ENCODE peak calls at places on chromosomes 5 and 9, in six cellular contexts. B is BJ, V is bronchial epithelial cell, J is astrocyte of the cerebellum, X is Caco-2, R is pancreas. M is an unnamed sample.
A peak's percentile ranks its signal among the peaks of the same experiment; 100 is the strongest.

GRCh38 chr5:57174128-57174849 is 430 bp downstream of the GPBP1 start:
- DNase-seq in J (no peak), B (no peak), V (no peak), R (no peak), X (peak; percentile 54), M (no peak)

GRCh38 chr9:114958021-114958846 is 27.8 kb upstream of the TNFSF8 start:
- DNase-seq in J (no peak), R (no peak), B (no peak), V (no peak), X (no peak), M (no peak)

GRCh38 chr5:178086266-178086665 is 27.1 kb upstream of the N4BP3 start:
- DNase-seq in J (no peak), B (no peak), V (peak; percentile 56), R (no peak), X (no peak), M (no peak)

GRCh38 chr5:173320259-173320658 is 8.0 kb downstream of the STC2 start:
- DNase-seq in X (no peak), B (no peak), R (no peak), J (no peak), V (no peak), M (no peak)

GRCh38 chr5:94807985-94808384 is 189.5 kb downstream of the SLF1 start:
- DNase-seq in B (no peak), J (no peak), X (no peak), R (no peak), V (no peak), M (no peak)

GRCh38 chr5:73451218-73452130 is 2.9 kb upstream of the FOXD1 start:
- DNase-seq in R (peak; percentile 73), B (no peak), J (no peak), X (peak; percentile 85), V (no peak), M (no peak)

GRCh38 chr9:102497709-102498108 is 497.4 kb upstream of the CYLC2 start:
- DNase-seq in X (no peak), R (no peak), B (no peak), V (no peak), J (no peak), M (no peak)

GRCh38 chr9:113803811-113804589 is 72.1 kb upstream of the ZNF618 start:
- DNase-seq in B (no peak), J (no peak), R (no peak), V (peak; percentile 44), X (no peak), M (no peak)

GRCh38 chr5:38008198-38008597 is 168.4 kb upstream of the GDNF start:
- DNase-seq in X (no peak), J (no peak), B (no peak), V (no peak), R (no peak), M (no peak)

GRCh38 chr5:91797581-91797980 is 414.5 kb upstream of the ARRDC3 start:
- DNase-seq in R (no peak), B (no peak), V (no peak), X (no peak), J (peak; percentile 4), M (no peak)

GRCh38 chr5:57889558-57889957 is 406.9 kb upstream of the ACTBL2 start:
- DNase-seq in V (peak; percentile 98), R (no peak), X (peak; percentile 55), B (peak; percentile 14), J (peak; percentile 87), M (peak; percentile 95)

GRCh38 chr5:16413461-16413860 is 52.1 kb downstream of the ZNF622 start:
- DNase-seq in R (no peak), V (peak; percentile 80), J (no peak), X (no peak), B (no peak), M (no peak)

GRCh38 chr5:116395708-116396203 is 178.9 kb downstream of the SEMA6A start:
- DNase-seq in X (no peak), J (no peak), R (no peak), V (no peak), B (no peak), M (no peak)

GRCh38 chr5:16539169-16539666 is 73.6 kb upstream of the ZNF622 start:
- DNase-seq in J (no peak), R (peak; percentile 39), B (peak; percentile 78), X (peak; percentile 62), V (peak; percentile 82), M (peak; percentile 92)

GRCh38 chr9:5443845-5444244 is 6.1 kb upstream of the PLGRKT start:
- DNase-seq in B (no peak), V (no peak), J (no peak), X (no peak), R (no peak), M (no peak)

GRCh38 chr9:129709471-129710460 is 43.1 kb downstream of the PTGES start:
- DNase-seq in R (no peak), J (no peak), X (no peak), B (no peak), V (no peak), M (peak; percentile 45)

GRCh38 chr9:75904364-75904763 is 13.9 kb downstream of the PCSK5 start:
- DNase-seq in R (no peak), B (no peak), J (no peak), X (no peak), V (no peak), M (no peak)

GRCh38 chr5:111635151-111635945 is 121.6 kb downstream of the NREP start:
- DNase-seq in R (no peak), J (no peak), V (no peak), X (no peak), B (no peak), M (no peak)

GRCh38 chr5:58818515-58818914 is 235.6 kb downstream of the RAB3C start:
- DNase-seq in R (no peak), B (no peak), V (no peak), X (no peak), J (no peak), M (no peak)

GRCh38 chr5:149011084-149011483 is 51.8 kb downstream of the SH3TC2 start:
- DNase-seq in J (no peak), R (no peak), B (no peak), V (peak; percentile 85), X (peak; percentile 48), M (peak; percentile 76)

DNA sequence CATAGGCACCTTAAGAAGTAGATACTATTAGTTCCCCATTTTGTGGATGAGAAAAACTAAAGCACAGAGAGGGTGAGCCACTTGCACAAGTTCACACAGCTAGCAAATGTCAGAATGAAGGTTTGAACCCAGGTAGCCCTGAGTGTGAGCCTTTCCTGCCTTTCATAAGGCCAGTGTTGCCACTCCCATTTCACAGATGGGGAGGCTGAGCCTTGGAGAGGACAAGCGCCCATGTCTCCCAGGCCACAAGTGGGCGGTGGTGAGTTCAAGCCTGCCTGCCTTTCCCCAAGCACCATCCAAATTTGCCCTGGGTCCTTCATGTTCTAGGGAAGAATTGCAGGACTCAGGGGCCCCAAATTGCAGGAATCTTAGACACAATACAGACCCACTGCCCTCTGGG is 50.6 kb downstream of the LHX2 start:
- DNase-seq in R (no peak), J (no peak), X (no peak), V (no peak), B (no peak), M (no peak)
- TF ChIP-seq CTCF in R (no peak), J (peak; percentile 13), X (no peak), V (no peak), B (peak; percentile 19), M (peak; percentile 10)

GRCh38 chr5:95954716-95955115 is 6.9 kb downstream of the ELL2 start:
- DNase-seq in R (no peak), X (no peak), J (no peak), V (no peak), B (no peak), M (no peak)
- H3K4me3 ChIP-seq in R (no peak overlapping the region), X (no peak overlapping the region), J (no peak overlapping the region), V (no peak overlapping the region), B (no peak overlapping the region), M (no peak overlapping the region)

DNA sequence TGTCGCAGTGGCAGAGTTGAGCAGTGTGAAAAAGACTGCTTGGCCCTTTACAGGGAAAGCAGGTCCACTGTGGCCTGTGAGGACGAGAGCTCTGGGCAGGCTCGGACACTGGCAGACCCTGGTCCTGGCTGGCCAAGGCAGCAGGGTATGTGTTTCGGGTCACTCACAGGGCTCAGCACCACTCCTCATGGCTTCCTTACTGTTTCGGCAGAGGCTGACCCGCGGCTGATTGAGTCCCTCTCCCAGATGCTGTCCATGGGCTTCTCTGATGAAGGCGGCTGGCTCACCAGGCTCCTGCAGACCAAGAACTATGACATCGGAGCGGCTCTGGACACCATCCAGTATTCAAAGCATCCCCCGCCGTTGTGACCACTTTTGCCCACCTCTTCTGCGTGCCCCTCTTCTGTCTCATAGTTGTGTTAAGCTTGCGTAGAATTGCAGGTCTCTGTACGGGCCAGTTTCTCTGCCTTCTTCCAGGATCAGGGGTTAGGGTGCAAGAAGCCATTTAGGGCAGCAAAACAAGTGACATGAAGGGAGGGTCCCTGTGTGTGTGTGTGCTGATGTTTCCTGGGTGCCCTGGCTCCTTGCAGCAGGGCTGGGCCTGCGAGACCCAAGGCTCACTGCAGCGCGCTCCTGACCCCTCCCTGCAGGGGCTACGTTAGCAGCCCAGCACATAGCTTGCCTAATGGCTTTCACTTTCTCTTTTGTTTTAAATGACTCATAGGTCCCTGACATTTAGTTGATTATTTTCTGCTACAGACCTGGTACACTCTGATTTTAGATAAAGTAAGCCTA is 15.7 kb downstream of the SQSTM1 start:
- DNase-seq in B (no peak), J (no peak), V (no peak), R (no peak), X (no peak), M (no peak)
- TF ChIP-seq CTCF in B (peak; percentile 9), J (no peak), V (no peak), R (no peak), X (no peak), M (peak; percentile 14)

DNA sequence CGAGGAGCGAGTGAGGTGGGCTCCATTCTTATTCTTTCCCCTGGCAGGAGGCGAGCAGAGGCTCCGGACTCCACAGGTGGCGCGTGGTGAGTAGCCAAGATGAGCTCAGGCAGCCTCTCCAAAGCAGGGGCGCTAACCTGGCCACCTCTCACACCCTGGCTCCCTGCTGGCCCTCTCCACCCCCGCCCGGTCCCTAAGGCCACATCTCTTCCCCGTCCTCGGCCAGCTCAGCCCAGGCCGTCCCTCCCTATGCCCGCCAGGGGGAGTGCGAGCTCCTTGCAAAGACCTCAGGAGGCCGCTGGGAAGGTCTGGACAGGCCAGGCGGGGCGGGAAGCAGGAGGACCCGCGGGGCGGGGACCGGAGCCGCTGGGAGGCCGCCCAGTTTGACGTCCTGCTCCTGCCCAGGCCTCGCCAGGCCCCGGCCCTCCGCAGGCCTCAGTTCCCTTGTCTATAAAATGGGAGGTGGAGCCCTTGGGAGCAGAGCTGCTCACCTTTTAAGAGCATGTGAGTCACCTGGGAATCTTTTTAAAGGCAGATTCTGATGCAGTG is 46.3 kb upstream of the GGTA1 start:
- DNase-seq in X (peak; percentile 97), J (peak; percentile 83), R (peak; percentile 97), B (peak; percentile 52), V (peak; percentile 88), M (peak; percentile 61)
- H3K4me3 ChIP-seq in X (peak overlapping the region; percentile 26), J (no peak overlapping the region), R (peak overlapping the region; percentile 10), B (no peak overlapping the region), V (no peak overlapping the region), M (no peak overlapping the region)